ENCODE peak calls at places on chromosome 6, in four cellular contexts. One of them, this sample, is unnamed.

GRCh38 chr6:107676002-107676401 is 148.1 kb downstream of the SCML4 start:
- DNase-seq in A549: no peak
- DNase-seq in endothelial cell of umbilical vein: no peak
- DNase-seq in H1: no peak
- DNase-seq in this sample: no peak

GRCh38 chr6:7110092-7110792 is 2.5 kb downstream of the RREB1 start:
- DNase-seq in A549: no peak
- DNase-seq in endothelial cell of umbilical vein: no peak
- DNase-seq in H1: no peak
- DNase-seq in this sample: no peak

GRCh38 chr6:106608080-106608668 is 21.1 kb downstream of the RTN4IP1 start:
- DNase-seq in A549: peak
- DNase-seq in endothelial cell of umbilical vein: peak
- DNase-seq in H1: no peak
- DNase-seq in this sample: peak

GRCh38 chr6:27251672-27252251 is 4.3 kb downstream of the PRSS16 start:
- DNase-seq in A549: peak
- DNase-seq in endothelial cell of umbilical vein: peak
- DNase-seq in H1: peak
- DNase-seq in this sample: peak

GRCh38 chr6:35486005-35486925 is 10.6 kb downstream of the TEAD3 start:
- DNase-seq in A549: no peak
- DNase-seq in endothelial cell of umbilical vein: no peak
- DNase-seq in H1: no peak
- DNase-seq in this sample: peak

GRCh38 chr6:40717411-40718057 is 130.4 kb upstream of the LRFN2 start:
- DNase-seq in A549: no peak
- DNase-seq in endothelial cell of umbilical vein: no peak
- DNase-seq in H1: no peak
- DNase-seq in this sample: no peak

GRCh38 chr6:21603516-21603952 is 10.0 kb downstream of the SOX4 start:
- DNase-seq in A549: no peak
- DNase-seq in endothelial cell of umbilical vein: peak
- DNase-seq in H1: no peak
- DNase-seq in this sample: peak

GRCh38 chr6:162785632-162786242 is 58.0 kb downstream of the PACRG start:
- DNase-seq in A549: no peak
- DNase-seq in endothelial cell of umbilical vein: no peak
- DNase-seq in H1: no peak
- DNase-seq in this sample: no peak

GRCh38 chr6:16336056-16336810 is 97.8 kb downstream of the GMPR start:
- DNase-seq in A549: no peak
- DNase-seq in endothelial cell of umbilical vein: peak
- DNase-seq in H1: no peak
- DNase-seq in this sample: no peak

GRCh38 chr6:130598021-130598989 is 228.9 kb upstream of the SMLR1 start:
- DNase-seq in A549: no peak
- DNase-seq in endothelial cell of umbilical vein: no peak
- DNase-seq in H1: no peak
- DNase-seq in this sample: no peak

GRCh38 chr6:52089758-52090348 is 2.4 kb upstream of the PKHD1 start:
- DNase-seq in A549: no peak
- DNase-seq in endothelial cell of umbilical vein: no peak
- DNase-seq in H1: no peak
- DNase-seq in this sample: peak

GRCh38 chr6:111243095-111243494 is 155.8 kb downstream of the SLC16A10 start:
- DNase-seq in A549: no peak
- DNase-seq in endothelial cell of umbilical vein: no peak
- DNase-seq in H1: no peak
- DNase-seq in this sample: no peak

GRCh38 chr6:53725791-53726575 is 60.4 kb upstream of the KLHL31 start:
- DNase-seq in A549: peak
- DNase-seq in endothelial cell of umbilical vein: peak
- DNase-seq in H1: peak
- DNase-seq in this sample: peak

GRCh38 chr6:1624848-1625341 is 15.2 kb downstream of the FOXC1 start:
- DNase-seq in A549: no peak
- DNase-seq in endothelial cell of umbilical vein: peak
- DNase-seq in H1: no peak
- DNase-seq in this sample: peak
- TF ChIP-seq MAX in A549: no peak
- TF ChIP-seq MAX in endothelial cell of umbilical vein: no peak
- TF ChIP-seq MAX in H1: no peak
- TF ChIP-seq MAX in this sample: no peak

GRCh38 chr6:30571085-30572077 is at the start of gene ABCF1:
- DNase-seq in A549: peak
- DNase-seq in endothelial cell of umbilical vein: peak
- DNase-seq in H1: peak
- DNase-seq in this sample: peak
- TF ChIP-seq POLR2A in A549: peak
- TF ChIP-seq POLR2A in endothelial cell of umbilical vein: no peak
- TF ChIP-seq POLR2A in H1: no peak
- TF ChIP-seq POLR2A in this sample: peak

GRCh38 chr6:144646066-144646800 is 361.1 kb downstream of the UTRN start:
- DNase-seq in A549: no peak
- DNase-seq in endothelial cell of umbilical vein: no peak
- DNase-seq in H1: no peak
- DNase-seq in this sample: no peak

GRCh38 chr6:144651219-144651618 is 366.1 kb downstream of the UTRN start:
- DNase-seq in A549: no peak
- DNase-seq in endothelial cell of umbilical vein: no peak
- DNase-seq in H1: no peak
- DNase-seq in this sample: no peak

GRCh38 chr6:144647971-144648651 is 363.0 kb downstream of the UTRN start:
- DNase-seq in A549: no peak
- DNase-seq in endothelial cell of umbilical vein: no peak
- DNase-seq in H1: no peak
- DNase-seq in this sample: no peak

GRCh38 chr6:144647406-144647964 is 362.4 kb downstream of the UTRN start:
- DNase-seq in A549: no peak
- DNase-seq in endothelial cell of umbilical vein: no peak
- DNase-seq in H1: no peak
- DNase-seq in this sample: no peak

DNA sequence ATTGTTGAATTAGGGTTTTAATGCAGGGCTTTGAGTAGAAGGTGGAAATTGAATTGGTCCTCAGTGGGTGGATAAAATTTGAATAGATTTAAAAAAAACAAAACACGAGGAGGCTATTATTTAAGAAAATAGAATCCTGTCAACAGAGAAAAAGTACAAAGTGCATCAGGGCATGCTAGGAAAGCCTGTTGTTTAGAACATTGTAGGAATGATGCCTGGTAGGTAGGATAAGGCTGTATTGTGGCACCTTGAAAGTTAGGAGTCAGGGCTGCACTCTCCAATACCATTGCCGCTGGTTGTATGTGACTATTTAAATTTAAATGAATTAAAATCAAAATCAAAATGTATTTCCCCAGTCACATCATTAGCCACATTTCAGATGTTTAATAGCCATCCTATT is 363.9 kb downstream of the UTRN start:
- DNase-seq in A549: no peak
- DNase-seq in endothelial cell of umbilical vein: no peak
- DNase-seq in H1: no peak
- DNase-seq in this sample: no peak
- TF ChIP-seq CTCF in A549: no peak
- TF ChIP-seq CTCF in endothelial cell of umbilical vein: no peak
- TF ChIP-seq CTCF in H1: no peak
- TF ChIP-seq CTCF in this sample: no peak

DNA sequence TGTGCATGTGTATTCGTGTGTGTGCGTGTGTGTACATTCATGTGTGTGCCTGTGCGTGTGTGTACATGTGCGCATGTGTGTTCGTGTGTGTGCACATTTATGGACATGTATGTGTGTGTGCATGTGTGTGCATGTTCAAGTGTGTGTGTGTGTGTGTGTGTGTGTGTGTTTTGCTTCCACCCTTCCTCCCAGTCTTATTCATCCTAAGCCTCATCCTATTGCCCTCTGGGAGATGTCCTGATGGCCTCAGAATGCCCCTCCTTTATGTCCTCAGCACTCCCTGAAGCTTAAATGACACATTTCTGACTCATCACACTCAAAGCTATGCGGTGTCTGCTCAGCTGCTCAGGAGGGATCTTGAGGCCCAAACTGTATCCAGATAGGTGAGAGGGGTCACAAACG is 76.6 kb upstream of the CCDC167 start:
- DNase-seq in A549: peak
- DNase-seq in endothelial cell of umbilical vein: no peak
- DNase-seq in H1: no peak
- DNase-seq in this sample: peak
- TF ChIP-seq MAX in A549: peak
- TF ChIP-seq MAX in endothelial cell of umbilical vein: no peak
- TF ChIP-seq MAX in H1: no peak
- TF ChIP-seq MAX in this sample: no peak

DNA sequence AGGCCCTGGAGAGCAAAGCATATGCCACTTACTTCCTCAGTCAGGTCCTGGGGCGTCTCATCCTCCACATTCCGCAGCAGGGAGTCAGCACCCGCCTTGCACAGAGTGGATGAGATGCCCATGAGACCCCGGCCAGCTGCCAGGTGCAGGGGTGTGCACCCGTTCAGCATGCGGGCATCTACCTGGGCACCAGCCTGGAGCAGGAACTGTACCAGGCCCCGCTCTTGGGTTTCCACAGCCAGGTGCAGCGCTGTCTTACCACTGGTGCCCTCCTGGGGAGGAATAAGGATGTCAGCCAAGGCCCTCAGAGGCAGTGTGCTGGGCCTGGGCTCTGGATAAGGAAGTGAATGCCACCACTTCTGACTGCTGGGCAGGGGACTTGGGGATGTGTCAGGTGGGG is 2.7 kb upstream of the SLC35B2 start:
- DNase-seq in A549: no peak
- DNase-seq in endothelial cell of umbilical vein: no peak
- DNase-seq in H1: no peak
- DNase-seq in this sample: no peak
- TF ChIP-seq POLR2A in A549: no peak
- TF ChIP-seq POLR2A in endothelial cell of umbilical vein: no peak
- TF ChIP-seq POLR2A in H1: no peak
- TF ChIP-seq POLR2A in this sample: no peak

GRCh38 chr6:118758942-118759341 is 107.6 kb upstream of the CEP85L start:
- DNase-seq in A549: no peak
- DNase-seq in endothelial cell of umbilical vein: no peak
- DNase-seq in H1: no peak
- DNase-seq in this sample: no peak
- TF ChIP-seq CTCF in A549: no peak
- TF ChIP-seq CTCF in endothelial cell of umbilical vein: no peak
- TF ChIP-seq CTCF in H1: no peak
- TF ChIP-seq CTCF in this sample: no peak

GRCh38 chr6:69026243-69026642 is 391.2 kb downstream of the ADGRB3 start:
- DNase-seq in A549: no peak
- DNase-seq in endothelial cell of umbilical vein: no peak
- DNase-seq in H1: no peak
- DNase-seq in this sample: peak
- TF ChIP-seq MAX in A549: no peak
- TF ChIP-seq MAX in endothelial cell of umbilical vein: no peak
- TF ChIP-seq MAX in H1: no peak
- TF ChIP-seq MAX in this sample: no peak